ENCODE peak calls at places on chromosomes 2 and 18, in ten cellular contexts. One of them, this sample, is unnamed.

GRCh38 chr18:63307555-63308200 is 11.9 kb downstream of the BCL2 start:
- DNase-seq in activated naive CD4-positive, alpha-beta T cell: no peak
- DNase-seq in aorta: no peak
- DNase-seq in GM19239: no peak
- DNase-seq in left ventricle myocardium inferior: no peak
- DNase-seq in kidney: no peak
- DNase-seq in COLO829: no peak
- DNase-seq in glutamatergic neuron: no peak
- DNase-seq in ovary: no peak
- DNase-seq in left ventricle myocardium superior: no peak
- DNase-seq in this sample: no peak

GRCh38 chr2:124913873-124914272 is 888.8 kb downstream of the CNTNAP5 start:
- DNase-seq in activated naive CD4-positive, alpha-beta T cell: no peak
- DNase-seq in aorta: no peak
- DNase-seq in GM19239: no peak
- DNase-seq in left ventricle myocardium inferior: no peak
- DNase-seq in kidney: no peak
- DNase-seq in COLO829: no peak
- DNase-seq in glutamatergic neuron: no peak
- DNase-seq in ovary: no peak
- DNase-seq in left ventricle myocardium superior: no peak
- DNase-seq in this sample: no peak

GRCh38 chr2:64222942-64223511 is 78.8 kb upstream of the PELI1 start:
- DNase-seq in activated naive CD4-positive, alpha-beta T cell: no peak
- DNase-seq in aorta: no peak
- DNase-seq in GM19239: no peak
- DNase-seq in left ventricle myocardium inferior: no peak
- DNase-seq in kidney: no peak
- DNase-seq in COLO829: no peak
- DNase-seq in glutamatergic neuron: no peak
- DNase-seq in ovary: no peak
- DNase-seq in left ventricle myocardium superior: no peak
- DNase-seq in this sample: no peak

GRCh38 chr2:234715671-234716250 is 218.9 kb upstream of the ARL4C start:
- DNase-seq in activated naive CD4-positive, alpha-beta T cell: no peak
- DNase-seq in aorta: no peak
- DNase-seq in GM19239: no peak
- DNase-seq in left ventricle myocardium inferior: no peak
- DNase-seq in kidney: no peak
- DNase-seq in COLO829: no peak
- DNase-seq in glutamatergic neuron: no peak
- DNase-seq in ovary: no peak
- DNase-seq in left ventricle myocardium superior: no peak
- DNase-seq in this sample: no peak

GRCh38 chr2:20187331-20187730 is 37.6 kb downstream of the SDC1 start:
- DNase-seq in activated naive CD4-positive, alpha-beta T cell: no peak
- DNase-seq in aorta: no peak
- DNase-seq in GM19239: no peak
- DNase-seq in left ventricle myocardium inferior: no peak
- DNase-seq in kidney: no peak
- DNase-seq in COLO829: no peak
- DNase-seq in glutamatergic neuron: no peak
- DNase-seq in ovary: no peak
- DNase-seq in left ventricle myocardium superior: no peak
- DNase-seq in this sample: no peak

GRCh38 chr2:234905547-234906260 is 46.1 kb upstream of the SH3BP4 start:
- DNase-seq in activated naive CD4-positive, alpha-beta T cell: no peak
- DNase-seq in aorta: no peak
- DNase-seq in GM19239: no peak
- DNase-seq in left ventricle myocardium inferior: no peak
- DNase-seq in kidney: no peak
- DNase-seq in COLO829: no peak
- DNase-seq in glutamatergic neuron: no peak
- DNase-seq in ovary: peak
- DNase-seq in left ventricle myocardium superior: peak
- DNase-seq in this sample: no peak

GRCh38 chr2:177598321-177598922 is 205.8 kb downstream of the AGPS start:
- DNase-seq in activated naive CD4-positive, alpha-beta T cell: no peak
- DNase-seq in aorta: no peak
- DNase-seq in GM19239: no peak
- DNase-seq in left ventricle myocardium inferior: peak
- DNase-seq in kidney: no peak
- DNase-seq in COLO829: no peak
- DNase-seq in glutamatergic neuron: peak
- DNase-seq in ovary: peak
- DNase-seq in left ventricle myocardium superior: peak
- DNase-seq in this sample: peak

GRCh38 chr2:233444501-233444900 is 90.2 kb downstream of the DGKD start:
- DNase-seq in activated naive CD4-positive, alpha-beta T cell: no peak
- DNase-seq in aorta: no peak
- DNase-seq in GM19239: no peak
- DNase-seq in left ventricle myocardium inferior: no peak
- DNase-seq in kidney: peak
- DNase-seq in COLO829: no peak
- DNase-seq in glutamatergic neuron: no peak
- DNase-seq in ovary: no peak
- DNase-seq in left ventricle myocardium superior: no peak
- DNase-seq in this sample: no peak

GRCh38 chr2:37849908-37850307 is 75.2 kb upstream of the RMDN2 start:
- DNase-seq in activated naive CD4-positive, alpha-beta T cell: no peak
- DNase-seq in aorta: no peak
- DNase-seq in GM19239: no peak
- DNase-seq in left ventricle myocardium inferior: no peak
- DNase-seq in kidney: no peak
- DNase-seq in COLO829: no peak
- DNase-seq in glutamatergic neuron: no peak
- DNase-seq in ovary: no peak
- DNase-seq in left ventricle myocardium superior: no peak
- DNase-seq in this sample: no peak

GRCh38 chr2:69933839-69934613 is 19.1 kb downstream of the MXD1 start:
- DNase-seq in activated naive CD4-positive, alpha-beta T cell: no peak
- DNase-seq in aorta: peak
- DNase-seq in GM19239: no peak
- DNase-seq in left ventricle myocardium inferior: no peak
- DNase-seq in kidney: no peak
- DNase-seq in COLO829: no peak
- DNase-seq in glutamatergic neuron: no peak
- DNase-seq in ovary: no peak
- DNase-seq in left ventricle myocardium superior: no peak
- DNase-seq in this sample: peak

GRCh38 chr18:64840911-64841701 is 692.2 kb upstream of the LINC00305 start:
- DNase-seq in activated naive CD4-positive, alpha-beta T cell: no peak
- DNase-seq in aorta: no peak
- DNase-seq in GM19239: no peak
- DNase-seq in left ventricle myocardium inferior: no peak
- DNase-seq in kidney: no peak
- DNase-seq in COLO829: no peak
- DNase-seq in glutamatergic neuron: no peak
- DNase-seq in ovary: no peak
- DNase-seq in left ventricle myocardium superior: no peak
- DNase-seq in this sample: no peak

This sample was measured in left lung.